ENCODE peak calls at places on chromosomes 4 and X, in nine cellular contexts. Y is K562, G is dorsolateral prefrontal cortex, N is HFFc6, W is nephron progenitor cell, A is HFF-Myc, C is astrocyte of the spinal cord, B is NB4, F is ovary. S is an unnamed sample.

GRCh38 chrX:39950035-39950688 is 147.6 kb downstream of the BCOR start:
- DNase-seq in G (no peak), B (peak; percentile 18), C (no peak), W (no peak), N (peak; percentile 25), F (no peak), A (no peak), Y (peak; percentile 16), S (no peak)

GRCh38 chr4:104677122-104677521 is 182.4 kb upstream of the CXXC4 start:
- DNase-seq in G (peak; percentile 10), F (no peak), Y (peak; percentile 2), N (no peak), A (no peak), W (no peak), C (peak; percentile 19), B (no peak), S (no peak)

GRCh38 chr4:2771264-2771663 is 15.1 kb upstream of the TNIP2 start:
- DNase-seq in F (no peak), A (no peak), W (no peak), B (peak; percentile 58), Y (no peak), C (no peak), G (no peak), N (no peak), S (peak; percentile 14)

GRCh38 chr4:156971623-156972369 is at the start of gene PDGFC:
- DNase-seq in F (peak; percentile 84), N (peak; percentile 49), C (peak; percentile 83), W (peak; percentile 88), B (no peak), G (peak; percentile 37), A (no peak), Y (peak; percentile 1), S (peak; percentile 93)

GRCh38 chr4:153153339-153153851 is 50.8 kb upstream of the TRIM2 start:
- DNase-seq in C (peak; percentile 29), B (peak; percentile 55), A (no peak), N (no peak), W (peak; percentile 71), G (peak; percentile 52), F (peak; percentile 15), Y (peak; percentile 8), S (no peak)

GRCh38 chr4:103934178-103934789 is 214.5 kb upstream of the TACR3 start:
- DNase-seq in B (peak; percentile 53), C (peak; percentile 65), F (no peak), N (peak; percentile 49), W (peak; percentile 40), G (peak; percentile 22), Y (peak; percentile 61), A (peak; percentile 11), S (no peak)

GRCh38 chr4:97664741-97665140 is 478.5 kb downstream of the STPG2 start:
- DNase-seq in N (no peak), W (no peak), Y (no peak), C (no peak), F (no peak), G (no peak), A (no peak), B (no peak), S (peak; percentile 76)

GRCh38 chr4:41517747-41518146 is 20.2 kb upstream of the LIMCH1 start:
- DNase-seq in Y (no peak), A (no peak), F (no peak), C (no peak), W (no peak), G (no peak), N (no peak), B (no peak), S (no peak)

GRCh38 chr4:3253808-3254207 is 4.8 kb downstream of the MSANTD1 start:
- DNase-seq in A (no peak), W (no peak), B (no peak), F (peak; percentile 3), G (no peak), Y (no peak), C (no peak), N (no peak), S (peak; percentile 80)

GRCh38 chr4:725368-726234 is 20.0 kb downstream of the PCGF3 start:
- DNase-seq in C (no peak), N (no peak), G (no peak), W (no peak), B (no peak), A (no peak), Y (no peak), F (no peak), S (peak; percentile 91)

DNA sequence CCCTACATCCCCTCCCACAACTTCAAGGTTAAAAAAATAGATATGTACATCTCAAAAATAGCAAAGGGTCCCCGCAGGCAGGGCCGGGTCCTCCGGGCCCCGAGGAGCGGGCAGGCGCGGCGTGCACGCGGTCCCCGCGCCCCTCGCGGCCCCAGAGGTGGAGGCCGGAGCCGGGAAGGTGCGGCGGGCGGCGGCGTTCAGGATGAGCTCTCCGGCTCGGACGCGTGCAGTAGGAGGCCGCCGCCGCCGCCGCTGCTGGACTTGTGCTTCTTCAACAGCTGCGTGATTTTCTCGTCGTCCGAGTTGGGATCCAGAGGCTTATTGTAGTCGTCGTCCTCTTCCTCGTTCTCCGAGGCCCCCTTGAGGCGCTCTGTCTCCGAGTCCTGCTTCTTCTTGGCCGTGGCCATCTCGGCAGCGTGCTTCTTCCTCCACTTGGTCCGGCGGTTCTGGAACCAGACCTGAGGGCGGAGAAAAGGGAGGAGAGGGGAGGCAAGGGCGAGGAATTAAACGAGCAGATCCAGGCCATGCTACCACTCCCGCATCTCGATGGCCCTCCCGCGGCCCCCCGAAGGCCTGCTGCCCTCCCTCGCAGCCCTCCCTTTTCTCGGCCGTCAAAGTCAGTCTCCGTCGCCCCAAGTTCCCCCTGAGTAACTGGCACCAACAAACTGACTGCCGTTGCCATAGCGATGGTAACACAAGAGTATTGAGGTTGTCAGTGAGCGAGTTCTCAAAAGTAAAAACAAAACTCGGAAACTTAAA is 5.8 kb downstream of the NKX6-1 start:
- DNase-seq in B (no peak), A (no peak), G (no peak), C (peak; percentile 37), F (no peak), Y (peak; percentile 22), N (peak; percentile 9), W (peak; percentile 74), S (no peak)
- TF ChIP-seq CTCF in B (no peak), A (no peak), G (no peak), C (peak; percentile 18), F (no peak), Y (no peak), N (no peak), W (no peak), S (peak; percentile 41)

GRCh38 chr4:76624271-76624681 is 189.2 kb downstream of the SHROOM3 start:
- DNase-seq in N (peak; percentile 96), F (peak; percentile 61), C (peak; percentile 97), A (peak; percentile 89), G (peak; percentile 11), W (no peak), Y (no peak), B (no peak), S (no peak)

GRCh38 chr4:76623217-76624060 is 188.4 kb downstream of the SHROOM3 start:
- DNase-seq in B (no peak), W (no peak), G (no peak), A (no peak), C (no peak), N (peak; percentile 58), Y (no peak), F (no peak), S (no peak)

GRCh38 chr4:76625316-76625715 is 190.3 kb downstream of the SHROOM3 start:
- DNase-seq in Y (no peak), A (no peak), G (no peak), C (no peak), W (no peak), F (no peak), N (no peak), B (no peak), S (no peak)

GRCh38 chr4:76630748-76631147 is 195.7 kb downstream of the SHROOM3 start:
- DNase-seq in N (peak; percentile 55), A (no peak), Y (no peak), G (no peak), C (no peak), B (no peak), W (no peak), F (no peak), S (no peak)

DNA sequence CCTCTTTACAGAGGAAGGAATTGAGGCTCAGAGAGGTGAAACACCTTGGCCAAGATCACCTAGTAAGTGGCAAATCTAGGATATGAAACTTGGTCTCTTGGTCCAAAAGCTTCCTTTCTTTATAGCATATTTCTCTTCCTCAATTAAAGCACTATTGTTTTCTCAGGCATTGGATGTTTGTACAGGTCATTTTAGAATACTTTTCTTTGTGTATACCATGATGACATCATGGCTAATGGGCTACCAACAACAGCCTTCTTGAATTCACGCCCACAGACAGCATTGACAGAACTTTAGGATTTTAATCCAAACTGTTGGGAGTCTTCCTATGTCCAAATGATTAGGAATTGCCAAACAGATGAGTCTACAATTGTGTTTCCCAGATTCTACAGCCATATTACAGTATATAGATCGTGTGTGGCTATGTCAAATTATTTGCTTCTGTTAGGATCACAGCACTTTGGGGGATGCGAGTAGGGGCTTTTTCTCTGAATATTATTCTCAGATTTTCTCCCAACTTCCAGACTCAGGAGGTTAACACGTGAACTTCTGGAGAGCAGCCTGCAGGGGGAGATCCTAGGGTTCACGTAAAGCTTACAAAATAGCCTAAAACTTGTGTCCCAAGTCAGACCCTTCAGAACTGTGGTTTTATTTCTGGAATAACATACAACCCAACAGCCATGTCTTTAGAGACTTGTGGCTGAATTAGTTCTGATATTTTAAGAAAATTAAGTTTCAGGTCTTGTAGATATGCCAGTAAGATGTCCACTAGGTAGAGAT is 191.8 kb downstream of the SHROOM3 start:
- DNase-seq in A (no peak), C (no peak), B (peak; percentile 4), W (no peak), G (no peak), F (no peak), Y (peak; percentile 5), N (no peak), S (no peak)
- TF ChIP-seq CTCF in A (peak; percentile 48), C (peak; percentile 30), B (peak; percentile 36), W (peak; percentile 16), G (no peak), F (no peak), Y (peak; percentile 21), N (peak; percentile 65), S (peak; percentile 56)

DNA sequence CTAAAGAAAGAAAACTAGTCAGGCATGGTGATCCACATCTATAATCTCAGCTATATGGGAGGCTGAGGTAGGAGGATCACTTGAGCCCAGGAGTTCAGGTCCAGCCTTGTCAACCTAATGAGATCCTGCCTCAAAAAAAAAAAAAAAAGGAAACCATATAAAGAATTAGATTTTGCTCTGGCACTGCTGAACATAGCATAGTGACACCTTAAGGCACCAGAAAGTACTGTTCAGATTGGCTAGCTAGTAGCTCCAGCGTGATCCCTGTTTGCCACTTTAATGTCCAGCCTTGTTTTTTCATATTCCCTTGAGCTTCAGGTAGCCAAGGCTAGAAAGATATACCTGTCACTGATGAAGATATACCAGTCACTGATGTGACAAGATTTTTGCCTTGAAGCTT is 34.1 kb downstream of the EXOC1 start:
- DNase-seq in Y (no peak), C (no peak), G (no peak), B (peak; percentile 4), W (no peak), A (no peak), N (no peak), F (no peak), S (no peak)
- TF ChIP-seq CTCF in Y (no peak), C (peak; percentile 11), G (no peak), B (peak; percentile 6), W (no peak), A (peak; percentile 5), N (peak; percentile 15), F (no peak), S (peak; percentile 45)

DNA sequence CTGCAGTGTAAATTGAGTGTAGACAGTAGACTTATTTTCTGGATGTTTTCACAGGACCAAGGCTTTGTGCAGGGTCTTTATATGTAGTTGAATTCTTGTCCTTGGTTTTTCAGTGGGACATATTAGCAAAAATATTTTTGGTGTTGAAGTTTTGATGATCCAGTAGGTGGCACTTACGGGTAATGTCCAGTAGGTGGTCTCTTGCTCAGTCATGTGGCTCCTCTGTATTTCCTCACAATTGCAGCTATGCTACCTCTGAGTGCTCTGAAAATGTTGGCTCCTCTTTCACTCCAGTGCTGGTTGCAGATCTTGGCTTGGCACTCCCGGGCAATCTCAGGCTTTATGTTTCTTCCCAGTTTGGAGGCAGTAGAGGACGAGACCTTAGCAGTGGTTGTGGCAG is 419.8 kb upstream of the AMOT start:
- DNase-seq in C (no peak), Y (peak; percentile 0), N (no peak), G (no peak), A (no peak), W (no peak), F (no peak), B (peak; percentile 27), S (no peak)
- TF ChIP-seq CTCF in C (peak; percentile 15), Y (no peak), N (no peak), G (no peak), A (no peak), W (peak; percentile 27), F (no peak), B (peak; percentile 39), S (peak; percentile 47)